ENCODE peak calls at places on chromosomes 2 and 18, in seven cellular contexts. One of them, this sample, is unnamed.

GRCh38 chr2:104033399-104033798 is 820.5 kb upstream of the POU3F3 start:
- DNase-seq in ecto neural progenitor cell: no peak
- DNase-seq in NCI-H1417: peak
- DNase-seq in cardiac muscle cell: no peak
- DNase-seq in activated CD8-positive, alpha-beta T cell treated with anti-CD3 and anti-CD28 coated beads, Interleukin-2, amount 10 ng/mL, durations not matched to agents 7 days and 5 days: no peak
- DNase-seq in stimulated activated CD4-positive, alpha-beta T cell treated with anti-CD3 and anti-CD28 coated beads, Interleukin-15, amount 100 ng/mL, for 1 hour: no peak
- DNase-seq in kidney: no peak
- DNase-seq in this sample: no peak

GRCh38 chr2:27990030-27990590 is 99.6 kb downstream of the BABAM2 start:
- DNase-seq in ecto neural progenitor cell: no peak
- DNase-seq in NCI-H1417: no peak
- DNase-seq in cardiac muscle cell: peak
- DNase-seq in activated CD8-positive, alpha-beta T cell treated with anti-CD3 and anti-CD28 coated beads, Interleukin-2, amount 10 ng/mL, durations not matched to agents 7 days and 5 days: no peak
- DNase-seq in stimulated activated CD4-positive, alpha-beta T cell treated with anti-CD3 and anti-CD28 coated beads, Interleukin-15, amount 100 ng/mL, for 1 hour: no peak
- DNase-seq in kidney: no peak
- DNase-seq in this sample: no peak

GRCh38 chr2:98503481-98504096 is 58.9 kb downstream of the INPP4A start:
- DNase-seq in ecto neural progenitor cell: no peak
- DNase-seq in NCI-H1417: no peak
- DNase-seq in cardiac muscle cell: no peak
- DNase-seq in activated CD8-positive, alpha-beta T cell treated with anti-CD3 and anti-CD28 coated beads, Interleukin-2, amount 10 ng/mL, durations not matched to agents 7 days and 5 days: no peak
- DNase-seq in stimulated activated CD4-positive, alpha-beta T cell treated with anti-CD3 and anti-CD28 coated beads, Interleukin-15, amount 100 ng/mL, for 1 hour: no peak
- DNase-seq in kidney: no peak
- DNase-seq in this sample: no peak

GRCh38 chr2:16726577-16726976 is 60.9 kb upstream of the CYRIA start:
- DNase-seq in ecto neural progenitor cell: no peak
- DNase-seq in NCI-H1417: no peak
- DNase-seq in cardiac muscle cell: no peak
- DNase-seq in activated CD8-positive, alpha-beta T cell treated with anti-CD3 and anti-CD28 coated beads, Interleukin-2, amount 10 ng/mL, durations not matched to agents 7 days and 5 days: no peak
- DNase-seq in stimulated activated CD4-positive, alpha-beta T cell treated with anti-CD3 and anti-CD28 coated beads, Interleukin-15, amount 100 ng/mL, for 1 hour: no peak
- DNase-seq in kidney: no peak
- DNase-seq in this sample: no peak

GRCh38 chr18:32771169-32771751 is 1.6 kb downstream of the KLHL14 start:
- DNase-seq in ecto neural progenitor cell: peak
- DNase-seq in NCI-H1417: peak
- DNase-seq in cardiac muscle cell: no peak
- DNase-seq in activated CD8-positive, alpha-beta T cell treated with anti-CD3 and anti-CD28 coated beads, Interleukin-2, amount 10 ng/mL, durations not matched to agents 7 days and 5 days: no peak
- DNase-seq in stimulated activated CD4-positive, alpha-beta T cell treated with anti-CD3 and anti-CD28 coated beads, Interleukin-15, amount 100 ng/mL, for 1 hour: no peak
- DNase-seq in kidney: peak
- DNase-seq in this sample: no peak

GRCh38 chr2:134736167-134736885 is 17.5 kb upstream of the TMEM163 start:
- DNase-seq in ecto neural progenitor cell: no peak
- DNase-seq in NCI-H1417: no peak
- DNase-seq in cardiac muscle cell: peak
- DNase-seq in activated CD8-positive, alpha-beta T cell treated with anti-CD3 and anti-CD28 coated beads, Interleukin-2, amount 10 ng/mL, durations not matched to agents 7 days and 5 days: no peak
- DNase-seq in stimulated activated CD4-positive, alpha-beta T cell treated with anti-CD3 and anti-CD28 coated beads, Interleukin-15, amount 100 ng/mL, for 1 hour: no peak
- DNase-seq in kidney: no peak
- DNase-seq in this sample: no peak

GRCh38 chr2:145012214-145012670 is 492.3 kb upstream of the ZEB2 start:
- DNase-seq in ecto neural progenitor cell: no peak
- DNase-seq in NCI-H1417: no peak
- DNase-seq in cardiac muscle cell: peak
- DNase-seq in activated CD8-positive, alpha-beta T cell treated with anti-CD3 and anti-CD28 coated beads, Interleukin-2, amount 10 ng/mL, durations not matched to agents 7 days and 5 days: no peak
- DNase-seq in stimulated activated CD4-positive, alpha-beta T cell treated with anti-CD3 and anti-CD28 coated beads, Interleukin-15, amount 100 ng/mL, for 1 hour: no peak
- DNase-seq in kidney: no peak
- DNase-seq in this sample: no peak

GRCh38 chr2:67309281-67309680 is 87.9 kb upstream of the ETAA1 start:
- DNase-seq in ecto neural progenitor cell: no peak
- DNase-seq in NCI-H1417: no peak
- DNase-seq in cardiac muscle cell: no peak
- DNase-seq in activated CD8-positive, alpha-beta T cell treated with anti-CD3 and anti-CD28 coated beads, Interleukin-2, amount 10 ng/mL, durations not matched to agents 7 days and 5 days: no peak
- DNase-seq in stimulated activated CD4-positive, alpha-beta T cell treated with anti-CD3 and anti-CD28 coated beads, Interleukin-15, amount 100 ng/mL, for 1 hour: no peak
- DNase-seq in kidney: no peak
- DNase-seq in this sample: no peak

GRCh38 chr18:46179306-46179705 is 75.1 kb downstream of the HAUS1 start:
- DNase-seq in ecto neural progenitor cell: no peak
- DNase-seq in NCI-H1417: no peak
- DNase-seq in cardiac muscle cell: no peak
- DNase-seq in activated CD8-positive, alpha-beta T cell treated with anti-CD3 and anti-CD28 coated beads, Interleukin-2, amount 10 ng/mL, durations not matched to agents 7 days and 5 days: no peak
- DNase-seq in stimulated activated CD4-positive, alpha-beta T cell treated with anti-CD3 and anti-CD28 coated beads, Interleukin-15, amount 100 ng/mL, for 1 hour: no peak
- DNase-seq in kidney: no peak
- DNase-seq in this sample: no peak

GRCh38 chr18:51149605-51150429 is 47.7 kb downstream of the MEX3C start:
- DNase-seq in ecto neural progenitor cell: no peak
- DNase-seq in NCI-H1417: no peak
- DNase-seq in cardiac muscle cell: peak
- DNase-seq in activated CD8-positive, alpha-beta T cell treated with anti-CD3 and anti-CD28 coated beads, Interleukin-2, amount 10 ng/mL, durations not matched to agents 7 days and 5 days: no peak
- DNase-seq in stimulated activated CD4-positive, alpha-beta T cell treated with anti-CD3 and anti-CD28 coated beads, Interleukin-15, amount 100 ng/mL, for 1 hour: no peak
- DNase-seq in kidney: no peak
- DNase-seq in this sample: no peak

GRCh38 chr2:139383532-139383931 is 603.3 kb upstream of the NXPH2 start:
- DNase-seq in ecto neural progenitor cell: no peak
- DNase-seq in NCI-H1417: no peak
- DNase-seq in cardiac muscle cell: no peak
- DNase-seq in activated CD8-positive, alpha-beta T cell treated with anti-CD3 and anti-CD28 coated beads, Interleukin-2, amount 10 ng/mL, durations not matched to agents 7 days and 5 days: no peak
- DNase-seq in stimulated activated CD4-positive, alpha-beta T cell treated with anti-CD3 and anti-CD28 coated beads, Interleukin-15, amount 100 ng/mL, for 1 hour: no peak
- DNase-seq in kidney: no peak
- DNase-seq in this sample: no peak

GRCh38 chr2:166494140-166494544 is at the start of gene SCN7A:
- DNase-seq in ecto neural progenitor cell: peak
- DNase-seq in NCI-H1417: peak
- DNase-seq in cardiac muscle cell: peak
- DNase-seq in activated CD8-positive, alpha-beta T cell treated with anti-CD3 and anti-CD28 coated beads, Interleukin-2, amount 10 ng/mL, durations not matched to agents 7 days and 5 days: no peak
- DNase-seq in stimulated activated CD4-positive, alpha-beta T cell treated with anti-CD3 and anti-CD28 coated beads, Interleukin-15, amount 100 ng/mL, for 1 hour: no peak
- DNase-seq in kidney: peak
- DNase-seq in this sample: no peak

GRCh38 chr18:25121442-25121841 is 230.5 kb downstream of the ZNF521 start:
- DNase-seq in ecto neural progenitor cell: no peak
- DNase-seq in NCI-H1417: no peak
- DNase-seq in cardiac muscle cell: no peak
- DNase-seq in activated CD8-positive, alpha-beta T cell treated with anti-CD3 and anti-CD28 coated beads, Interleukin-2, amount 10 ng/mL, durations not matched to agents 7 days and 5 days: no peak
- DNase-seq in stimulated activated CD4-positive, alpha-beta T cell treated with anti-CD3 and anti-CD28 coated beads, Interleukin-15, amount 100 ng/mL, for 1 hour: no peak
- DNase-seq in kidney: no peak
- DNase-seq in this sample: no peak

This sample was measured in DND-41.